ENCODE peak calls at places on chromosomes 13 and 19, in four cellular contexts. I, J, R and O are unnamed samples.

GRCh38 chr13:26021516-26021915 is 30.3 kb downstream of the SHISA2 start:
- DNase-seq in J (no peak), I (no peak), R (no peak), O (no peak)

GRCh38 chr19:40799558-40800338 is 757 bp downstream of the EGLN2 start:
- DNase-seq in I (peak; percentile 44), J (no peak), R (peak; percentile 70), O (no peak)

GRCh38 chr13:40052954-40053353 is 397.5 kb downstream of the COG6 start:
- DNase-seq in R (no peak), J (no peak), I (no peak), O (no peak)

GRCh38 chr13:34361528-34361927 is 543.6 kb downstream of the RFC3 start:
- DNase-seq in J (no peak), I (peak; percentile 25), R (no peak), O (no peak)

GRCh38 chr19:11382898-11383705 is 1.0 kb downstream of the EPOR start:
- DNase-seq in I (peak; percentile 66), R (peak; percentile 72), J (peak; percentile 48), O (no peak)

GRCh38 chr19:7857727-7858701 is 16.2 kb downstream of the PRR36 start:
- DNase-seq in J (peak; percentile 60), R (no peak), I (no peak), O (no peak)

GRCh38 chr19:13132471-13133166 is 14.6 kb downstream of the NACC1 start:
- DNase-seq in J (peak; percentile 96), I (no peak), R (no peak), O (peak; percentile 35)

GRCh38 chr13:110797230-110797877 is 83.9 kb downstream of the ING1 start:
- DNase-seq in I (no peak), R (no peak), J (no peak), O (no peak)

GRCh38 chr13:31862828-31863227 is 123.5 kb downstream of the RXFP2 start:
- DNase-seq in R (no peak), J (no peak), I (no peak), O (no peak)

GRCh38 chr19:51226068-51226467 is 1.2 kb downstream of the CD33 start:
- DNase-seq in I (no peak), J (no peak), R (no peak), O (no peak)

GRCh38 chr19:36093146-36093662 is 17.7 kb upstream of the OVOL3 start:
- DNase-seq in R (no peak), J (peak; percentile 29), I (no peak), O (no peak)

GRCh38 chr19:40247178-40247577 is 20.7 kb upstream of the CCNP start:
- DNase-seq in J (no peak), I (no peak), R (no peak), O (no peak)

GRCh38 chr13:33508060-33508459 is 222.5 kb upstream of the STARD13 start:
- DNase-seq in R (no peak), J (no peak), I (no peak), O (no peak)

GRCh38 chr13:44125943-44126469 is 246.3 kb downstream of the LACC1 start:
- DNase-seq in R (no peak), J (no peak), I (no peak), O (no peak)

GRCh38 chr19:15297416-15298224 is 34.7 kb downstream of the BRD4 start:
- DNase-seq in I (peak; percentile 32), J (no peak), R (no peak), O (peak; percentile 43)

GRCh38 chr19:30626567-30626966 is 254.4 kb downstream of the ZNF536 start:
- DNase-seq in R (no peak), I (no peak), J (no peak), O (no peak)

GRCh38 chr13:40503966-40504591 is 162.4 kb downstream of the FOXO1 start:
- DNase-seq in J (no peak), R (peak; percentile 60), I (no peak), O (no peak)

GRCh38 chr13:31998131-31998530 is 33.4 kb upstream of the FRY start:
- DNase-seq in R (no peak), J (no peak), I (no peak), O (no peak)

GRCh38 chr19:50564229-50565105 is 3.8 kb downstream of the LRRC4B start:
- DNase-seq in J (no peak), I (no peak), R (no peak), O (peak; percentile 18)

GRCh38 chr13:44768233-44768632 is 192.1 kb upstream of the TSC22D1 start:
- DNase-seq in J (peak; percentile 66), R (no peak), I (no peak), O (no peak)

GRCh38 chr13:61880576-61881283 is 465.1 kb upstream of the PCDH20 start:
- DNase-seq in R (no peak), J (peak; percentile 37), I (peak; percentile 32), O (no peak)

GRCh38 chr13:46648166-46648607 is 95.2 kb downstream of the LRCH1 start:
- DNase-seq in I (peak; percentile 73), J (peak; percentile 10), R (peak; percentile 68), O (no peak)

GRCh38 chr13:23087884-23088283 is 92.9 kb upstream of the SGCG start:
- DNase-seq in J (peak; percentile 8), R (no peak), I (peak; percentile 42), O (no peak)

GRCh38 chr13:39039033-39039432 is 777 bp downstream of the NHLRC3 start:
- DNase-seq in R (no peak), J (peak; percentile 29), I (no peak), O (no peak)

GRCh38 chr19:14555918-14556661 is 15.8 kb downstream of the NDUFB7 start:
- DNase-seq in R (no peak), I (no peak), J (no peak), O (no peak)

GRCh38 chr19:46211201-46211881 is 18.2 kb upstream of the IGFL1 start:
- DNase-seq in J (no peak), I (no peak), R (no peak), O (no peak)

GRCh38 chr19:42419309-42419708 is 7.9 kb downstream of the LIPE start:
- DNase-seq in J (no peak), I (no peak), R (peak; percentile 62), O (peak; percentile 36)

GRCh38 chr13:112103260-112103843 is 36.4 kb downstream of the SOX1 start:
- DNase-seq in R (no peak), I (no peak), J (no peak), O (no peak)

GRCh38 chr19:15098505-15098904 is 8.7 kb upstream of the SYDE1 start:
- DNase-seq in J (no peak), R (no peak), I (no peak), O (no peak)